ENCODE peak calls at places on chromosomes 7 and 10, in six cellular contexts. R is neuronal stem cell, Y is H9, P is mesenchymal stem cell, A is trophoblast cell, M is IMR-90. H is an unnamed sample.

GRCh38 chr7:66319373-66319979 is 114.3 kb downstream of the TPST1 start:
- DNase-seq in Y (no peak), R (no peak), A (no peak), P (no peak), M (no peak), H (no peak)

GRCh38 chr10:117610321-117610720 is 67.8 kb downstream of the EMX2 start:
- DNase-seq in R (no peak), M (no peak), Y (peak; percentile 36), P (no peak), A (no peak), H (no peak)

GRCh38 chr7:47763063-47763974 is 181.4 kb upstream of the TNS3 start:
- DNase-seq in A (peak; percentile 18), R (peak; percentile 52), Y (no peak), P (peak; percentile 92), M (peak; percentile 96), H (no peak)

GRCh38 chr7:149285581-149285975 is 23.6 kb downstream of the ZNF783 start:
- DNase-seq in Y (no peak), R (no peak), M (peak; percentile 11), A (peak; percentile 30), P (peak; percentile 50), H (no peak)

GRCh38 chr10:49153971-49154370 is 20.1 kb upstream of the FAM170B start:
- DNase-seq in M (peak; percentile 79), A (no peak), R (no peak), P (peak; percentile 47), Y (no peak), H (no peak)

GRCh38 chr10:8473205-8473604 is 418.7 kb downstream of the GATA3 start:
- DNase-seq in P (no peak), A (no peak), R (no peak), M (peak; percentile 1), Y (no peak), H (no peak)

GRCh38 chr10:15255961-15256360 is 87.5 kb upstream of the NMT2 start:
- DNase-seq in P (no peak), Y (peak; percentile 41), M (no peak), A (no peak), R (no peak), H (no peak)

GRCh38 chr10:130338588-130339070 is 202.4 kb downstream of the GLRX3 start:
- DNase-seq in R (no peak), A (no peak), Y (no peak), M (no peak), P (no peak), H (no peak)

GRCh38 chr10:99312501-99312900 is 16.7 kb upstream of the CNNM1 start:
- DNase-seq in Y (no peak), M (no peak), R (no peak), A (no peak), P (no peak), H (no peak)

GRCh38 chr10:69237528-69238159 is 17.5 kb downstream of the HKDC1 start:
- DNase-seq in Y (peak; percentile 87), R (peak; percentile 86), P (peak; percentile 79), M (peak; percentile 64), A (peak; percentile 95), H (peak; percentile 98)

GRCh38 chr10:33039167-33039566 is 81.1 kb upstream of the ITGB1 start:
- DNase-seq in P (no peak), Y (no peak), A (no peak), M (no peak), R (no peak), H (no peak)

GRCh38 chr7:114152314-114152938 is 233.6 kb upstream of the PPP1R3A start:
- DNase-seq in P (no peak), A (no peak), M (no peak), Y (peak; percentile 32), R (no peak), H (no peak)

GRCh38 chr10:93080350-93081046 is 6.8 kb downstream of the CYP26A1 start:
- DNase-seq in Y (peak; percentile 75), P (peak; percentile 59), M (peak; percentile 37), R (no peak), A (peak; percentile 58), H (no peak)

GRCh38 chr10:129968937-129969527 is 5.0 kb upstream of the EBF3 start:
- DNase-seq in R (peak; percentile 75), M (peak; percentile 31), P (peak; percentile 61), A (no peak), Y (peak; percentile 85), H (no peak)

GRCh38 chr7:157482517-157483120 is 145.8 kb downstream of the DNAJB6 start:
- DNase-seq in Y (no peak), A (no peak), M (no peak), P (no peak), R (no peak), H (no peak)

GRCh38 chr7:148699772-148700629 is 1.3 kb downstream of the CUL1 start:
- DNase-seq in A (peak; percentile 53), M (peak; percentile 39), Y (no peak), R (peak; percentile 62), P (peak; percentile 52), H (no peak)

GRCh38 chr10:34092891-34093290 is 722.2 kb downstream of the PARD3 start:
- DNase-seq in R (no peak), Y (no peak), A (no peak), P (no peak), M (peak; percentile 52), H (no peak)

GRCh38 chr7:131900785-131901287 is 344.4 kb upstream of the PODXL start:
- DNase-seq in Y (no peak), P (no peak), R (no peak), M (no peak), A (no peak), H (peak; percentile 16)

GRCh38 chr7:12210179-12211053 is 678 bp upstream of the TMEM106B start:
- DNase-seq in A (no peak), M (peak; percentile 8), R (no peak), P (no peak), Y (no peak), H (no peak)

GRCh38 chr10:58513189-58514101 is 773 bp downstream of the BICC1 start:
- DNase-seq in Y (peak; percentile 39), M (peak; percentile 84), A (peak; percentile 22), P (peak; percentile 62), R (peak; percentile 41), H (no peak)

GRCh38 chr7:112414855-112415490 is 35.3 kb upstream of the IFRD1 start:
- DNase-seq in M (peak; percentile 38), P (peak; percentile 47), R (peak; percentile 21), Y (no peak), A (peak; percentile 67), H (no peak)

GRCh38 chr7:108613147-108613948 is 43.7 kb downstream of the DNAJB9 start:
- DNase-seq in Y (no peak), A (peak; percentile 91), P (peak; percentile 53), R (peak; percentile 52), M (peak; percentile 25), H (no peak)

GRCh38 chr7:74526780-74527179 is 73.1 kb downstream of the GTF2IRD1 start:
- DNase-seq in M (no peak), R (no peak), Y (no peak), P (no peak), A (no peak), H (no peak)

DNA sequence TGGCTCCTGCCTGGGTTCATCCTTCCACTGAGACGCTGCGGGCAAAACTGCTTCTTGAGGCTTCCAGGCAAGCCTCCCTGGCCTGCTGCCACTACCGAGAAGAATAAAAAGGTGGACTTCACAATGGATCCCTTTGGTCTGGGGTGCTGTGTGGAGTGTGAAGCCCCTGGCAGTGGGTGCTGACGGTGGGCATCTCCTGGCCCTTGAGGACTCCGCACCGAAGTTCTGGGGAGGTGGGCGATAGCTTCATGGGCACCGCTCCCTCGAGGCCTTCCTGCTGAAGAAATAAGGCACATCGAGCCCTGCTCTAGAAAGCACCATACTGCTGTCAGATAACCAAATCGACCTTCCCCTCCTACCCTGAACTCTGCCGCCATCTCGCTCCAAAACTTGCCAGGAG is 106.6 kb upstream of the CTBP2 start:
- DNase-seq in R (no peak), P (no peak), M (no peak), A (no peak), Y (no peak), H (no peak)
- H3K14ac ChIP-seq in R (no peak overlapping the region), P (no peak overlapping the region), M (no peak overlapping the region), A (no peak overlapping the region), Y (no peak overlapping the region), H (no peak overlapping the region)

DNA sequence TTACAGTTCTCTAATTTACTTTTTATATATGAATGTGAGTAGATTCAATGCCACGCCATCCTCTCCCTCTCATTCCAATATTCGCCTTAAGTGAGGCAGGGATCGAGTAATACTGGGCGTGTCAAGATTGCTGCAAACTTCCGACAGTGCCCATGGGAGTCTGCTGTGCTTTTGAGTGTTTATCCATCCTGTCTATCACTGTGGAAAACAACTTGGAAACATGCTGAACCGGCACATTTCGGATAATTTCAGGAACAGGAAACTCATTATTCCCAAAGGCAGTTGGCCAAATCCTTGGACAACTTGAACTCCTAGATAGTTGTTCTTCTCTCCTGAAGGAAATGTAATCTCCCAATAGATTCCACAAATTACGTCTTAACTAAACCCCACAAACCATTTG is 28.5 kb downstream of the PIP4K2A start:
- DNase-seq in Y (no peak), M (no peak), A (no peak), R (no peak), P (no peak), H (no peak)
- H3K4me1 ChIP-seq in Y (peaks cover 17% of the 10 kb centered on the region), M (peaks cover 22% of the 10 kb centered on the region), A (peaks cover 23% of the 10 kb centered on the region), R (peaks cover 5% of the 10 kb centered on the region), P (peaks cover 20% of the 10 kb centered on the region), H (peaks cover 12% of the 10 kb centered on the region)

GRCh38 chr7:98319176-98319575 is 37.7 kb downstream of the BRI3 start:
- DNase-seq in Y (no peak), A (no peak), R (no peak), P (no peak), M (no peak), H (no peak)

GRCh38 chr7:98323597-98324322 is 42.3 kb downstream of the BRI3 start:
- DNase-seq in P (no peak), M (peak; percentile 31), A (peak; percentile 89), Y (peak; percentile 84), R (peak; percentile 27), H (peak; percentile 33)

GRCh38 chr7:98324782-98325181 is 43.3 kb downstream of the BRI3 start:
- DNase-seq in M (no peak), R (no peak), A (no peak), Y (no peak), P (no peak), H (no peak)

GRCh38 chr7:98322331-98323260 is 41.1 kb downstream of the BRI3 start:
- DNase-seq in Y (peak; percentile 38), A (no peak), M (no peak), P (no peak), R (no peak), H (no peak)

GRCh38 chr7:98321301-98321700 is 39.8 kb downstream of the BRI3 start:
- DNase-seq in Y (no peak), R (no peak), M (no peak), A (no peak), P (no peak), H (no peak)
- H3K14ac ChIP-seq in Y (no peak overlapping the region), R (no peak overlapping the region), M (no peak overlapping the region), A (no peak overlapping the region), P (no peak overlapping the region), H (no peak overlapping the region)

DNA sequence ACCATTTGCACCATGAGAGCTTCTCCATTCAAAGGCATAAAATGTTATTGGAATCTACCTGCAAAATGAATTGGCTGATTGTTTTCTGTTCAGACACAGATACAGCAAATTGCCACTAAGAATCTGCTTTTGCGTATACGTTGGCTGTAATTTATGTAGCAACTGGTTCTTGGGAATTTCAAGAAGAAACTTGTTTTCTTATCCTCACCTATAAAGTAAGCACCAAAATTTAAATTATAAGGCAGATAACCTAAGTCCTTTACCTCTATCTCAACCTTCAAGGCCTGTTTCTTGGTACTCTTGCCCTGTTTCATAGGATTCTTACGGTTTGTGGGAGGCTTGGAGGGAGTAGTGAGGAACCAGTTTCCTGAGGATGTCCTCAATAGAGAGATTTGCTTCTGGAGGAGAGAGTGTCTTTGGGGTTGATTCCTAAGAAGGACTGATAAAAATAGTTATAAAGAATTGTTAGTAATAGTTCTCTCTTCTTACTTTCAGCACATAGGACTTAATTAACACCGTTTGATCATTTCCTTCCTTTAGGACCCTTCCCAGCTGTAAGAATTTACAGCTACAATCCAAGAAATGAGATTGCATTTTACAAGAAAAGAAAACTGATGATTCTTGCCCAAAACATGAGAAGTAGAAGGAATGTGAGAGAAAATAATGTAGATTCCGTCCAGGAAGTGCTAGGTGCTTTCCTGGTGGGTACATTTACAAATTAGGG is 2.0 kb downstream of the STAMBPL1 start:
- DNase-seq in Y (no peak), M (no peak), A (no peak), R (no peak), P (peak; percentile 38), H (no peak)
- H3K4me1 ChIP-seq in Y (no peaks in the 10 kb centered on the region), M (peaks cover 21% of the 10 kb centered on the region), A (peaks cover 3% of the 10 kb centered on the region), R (peaks cover 4% of the 10 kb centered on the region), P (no peaks in the 10 kb centered on the region), H (peaks cover 6% of the 10 kb centered on the region)

H was measured in H1.